ENCODE peak calls at places on chromosomes 12 and 14, in six cellular contexts. K is IMR-90, D is neuronal stem cell, Z is H1, M is H9, B is trophoblast cell. N is an unnamed sample. For H3K79me1, the result is how much of the 10 kb centered on the place peaks cover.

GRCh38 chr12:6778212-6778570 is 5.9 kb downstream of the LAG3 start:
- DNase-seq in K (no peak), D (no peak), Z (no peak), M (peak), B (no peak), N (peak)

GRCh38 chr14:48973136-48973535 is 613.0 kb downstream of the RPS29 start:
- DNase-seq in K (peak), D (no peak), Z (no peak), M (no peak), B (no peak), N (peak)

GRCh38 chr14:103198429-103199140 is 75.3 kb downstream of the TNFAIP2 start:
- DNase-seq in K (peak), D (no peak), Z (no peak), M (no peak), B (peak), N (peak)

GRCh38 chr12:49644620-49644994 is 21.2 kb downstream of the PRPF40B start:
- DNase-seq in K (peak), D (peak), Z (no peak), M (peak), B (peak), N (peak)

GRCh38 chr12:90295858-90296257 is 587.2 kb upstream of the ATP2B1 start:
- DNase-seq in K (no peak), D (no peak), Z (no peak), M (no peak), B (no peak), N (no peak)

GRCh38 chr12:106071686-106072085 is 67.1 kb downstream of the NUAK1 start:
- DNase-seq in K (peak), D (no peak), Z (no peak), M (no peak), B (no peak), N (no peak)

GRCh38 chr14:99688210-99688581 is 4.1 kb downstream of the CYP46A1 start:
- DNase-seq in K (no peak), D (no peak), Z (no peak), M (no peak), B (no peak), N (no peak)

GRCh38 chr12:720231-720941 is 32.0 kb upstream of the WNK1 start:
- DNase-seq in K (no peak), D (no peak), Z (no peak), M (no peak), B (no peak), N (no peak)

GRCh38 chr12:68317047-68317667 is 15.0 kb downstream of the MDM1 start:
- DNase-seq in K (peak), D (no peak), Z (no peak), M (no peak), B (peak), N (peak)

GRCh38 chr12:59719701-59720100 is 123.9 kb downstream of the SLC16A7 start:
- DNase-seq in K (no peak), D (no peak), Z (no peak), M (no peak), B (no peak), N (no peak)

GRCh38 chr12:56781726-56782125 is 18.6 kb downstream of the HSD17B6 start:
- DNase-seq in K (no peak), D (no peak), Z (no peak), M (no peak), B (no peak), N (no peak)

GRCh38 chr12:51994959-51995358 is 11.8 kb upstream of the TAMALIN start:
- DNase-seq in K (peak), D (no peak), Z (no peak), M (no peak), B (no peak), N (no peak)

GRCh38 chr12:3113671-3114070 is 36.5 kb downstream of the TSPAN9 start:
- DNase-seq in K (no peak), D (no peak), Z (no peak), M (no peak), B (no peak), N (no peak)
- H4K91ac ChIP-seq in K (no peak), D (no peak), Z (no peak), M (no peak), B (no peak), N (no peak)

GRCh38 chr12:121970901-121971300 is 50.8 kb upstream of the BCL7A start:
- DNase-seq in K (no peak), D (no peak), Z (no peak), M (no peak), B (no peak), N (no peak)
- H3K14ac ChIP-seq in K (no peak), D (no peak), Z (no peak), M (no peak), B (no peak), N (no peak)

GRCh38 chr12:124495194-124495983 is 72.0 kb downstream of the NCOR2 start:
- DNase-seq in K (no peak), D (no peak), Z (no peak), M (no peak), B (no peak), N (no peak)

GRCh38 chr12:124494751-124495129 is 72.7 kb downstream of the NCOR2 start:
- DNase-seq in K (no peak), D (no peak), Z (no peak), M (no peak), B (no peak), N (no peak)

GRCh38 chr12:124492879-124493808 is 74.3 kb downstream of the NCOR2 start:
- DNase-seq in K (no peak), D (no peak), Z (no peak), M (no peak), B (peak), N (no peak)

GRCh38 chr12:124491856-124492420 is 75.5 kb downstream of the NCOR2 start:
- DNase-seq in K (no peak), D (no peak), Z (no peak), M (no peak), B (peak), N (no peak)

GRCh38 chr12:124493809-124494750 is 73.3 kb downstream of the NCOR2 start:
- DNase-seq in K (no peak), D (no peak), Z (no peak), M (no peak), B (no peak), N (no peak)
- H3K79me1 ChIP-seq in K (half or more), D (under half), Z (under half), M (under half), B (under half), N (under half)

DNA sequence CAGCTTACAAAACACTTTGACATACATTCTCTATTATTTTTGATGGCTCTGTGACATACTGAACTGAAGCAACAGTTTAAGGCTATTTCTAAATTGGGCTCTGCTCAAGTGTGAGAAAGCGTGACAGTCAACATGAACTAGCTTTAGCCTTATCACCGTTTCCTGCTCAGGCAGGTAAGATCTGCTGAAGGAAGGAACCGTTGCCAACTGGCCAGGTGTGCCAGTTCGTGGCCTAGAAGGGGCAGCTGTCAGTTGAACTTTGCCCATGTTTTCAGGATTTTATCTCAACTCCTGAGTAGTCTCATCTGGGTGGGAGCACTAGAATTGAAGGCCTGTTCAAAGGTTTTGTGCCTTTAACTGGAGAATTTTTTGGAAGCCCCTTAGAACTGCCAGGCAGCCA is 79.5 kb downstream of the ETV6 start:
- DNase-seq in K (no peak), D (no peak), Z (no peak), M (no peak), B (no peak), N (no peak)
- H4K91ac ChIP-seq in K (peak), D (no peak), Z (no peak), M (no peak), B (no peak), N (no peak)

GRCh38 chr12:66629138-66629880 is 49.6 kb downstream of the GRIP1 start:
- DNase-seq in K (no peak), D (no peak), Z (no peak), M (no peak), B (no peak), N (no peak)
- H3K14ac ChIP-seq in K (no peak), D (no peak), Z (no peak), M (no peak), B (no peak), N (no peak)

DNA sequence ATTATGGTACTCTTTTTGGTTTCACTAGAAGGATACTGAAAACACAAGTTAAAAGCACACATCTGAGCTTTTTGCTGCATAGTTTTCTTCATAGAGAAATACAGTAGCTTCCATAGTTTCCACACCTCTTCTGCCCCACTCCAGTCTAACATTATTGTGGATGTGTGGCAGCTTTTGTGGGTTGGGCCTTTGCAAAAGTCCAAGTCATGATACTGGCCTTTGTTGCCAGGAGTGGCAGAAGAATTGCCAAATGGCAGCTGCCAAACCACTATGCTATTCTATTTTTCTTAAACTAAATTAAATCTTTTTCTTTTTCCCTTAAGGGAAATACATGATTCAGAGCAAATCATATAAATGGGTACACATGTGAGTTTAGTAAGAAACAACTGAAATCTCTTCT is 114.8 kb downstream of the PLEKHA5 start:
- DNase-seq in K (no peak), D (no peak), Z (no peak), M (no peak), B (no peak), N (no peak)
- H3K79me1 ChIP-seq in K (under half), D (under half), Z (under half), M (under half), B (under half), N (under half)

DNA sequence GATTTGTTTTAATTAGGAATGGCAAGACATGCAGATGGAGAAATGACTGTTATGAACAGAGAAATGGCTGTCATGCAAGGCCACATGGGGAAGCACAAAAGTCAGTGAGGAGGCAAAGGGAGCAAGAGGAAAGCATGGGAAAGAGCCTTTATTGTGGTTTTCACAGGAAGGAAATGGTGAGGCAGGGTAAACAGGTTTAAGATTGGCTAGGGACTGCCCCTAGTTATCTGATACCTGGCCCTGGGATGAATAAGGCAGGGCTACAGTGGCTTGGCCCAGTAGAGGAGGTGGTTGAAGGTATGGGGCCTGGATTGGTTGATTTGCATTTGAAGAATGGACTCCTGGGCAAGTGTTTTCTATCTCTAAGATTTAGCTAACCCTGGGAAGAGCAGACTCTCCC is 168.7 kb upstream of the CNOT2 start:
- DNase-seq in K (no peak), D (no peak), Z (no peak), M (no peak), B (no peak), N (no peak)
- H4K91ac ChIP-seq in K (no peak), D (no peak), Z (no peak), M (no peak), B (no peak), N (no peak)

DNA sequence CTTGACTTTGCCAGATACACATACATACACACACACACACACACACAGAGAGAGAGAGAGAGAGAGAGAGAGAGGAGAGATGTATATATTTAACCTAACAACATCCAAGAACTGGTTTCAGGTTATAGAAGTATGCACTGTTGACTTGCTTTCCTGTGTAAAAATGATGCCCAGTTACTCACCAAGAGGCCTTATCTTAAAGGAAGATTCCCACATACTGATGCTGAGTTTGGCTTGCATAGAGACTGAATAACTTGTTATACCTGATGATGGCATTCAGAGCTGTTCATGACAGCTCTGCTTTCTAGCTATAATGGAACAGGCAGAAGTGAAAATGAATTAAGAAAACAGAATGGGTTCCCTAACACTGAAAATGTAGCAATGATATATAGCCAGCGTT is 387.4 kb downstream of the EGLN3 start:
- DNase-seq in K (no peak), D (no peak), Z (no peak), M (no peak), B (peak), N (peak)
- H3K14ac ChIP-seq in K (no peak), D (no peak), Z (no peak), M (no peak), B (no peak), N (no peak)